ENCODE peak calls at places on chromosomes 16 and 17, in seven cellular contexts. One of them, this sample, is unnamed.

GRCh38 chr16:73232555-73233422 is 184.9 kb upstream of the ZFHX3 start:
- DNase-seq in mesendoderm: peak; percentile 68
- DNase-seq in IMR-90: peak; percentile 100
- DNase-seq in neuronal stem cell: no peak
- DNase-seq in mesenchymal stem cell: peak; percentile 87
- DNase-seq in trophoblast cell: peak; percentile 91
- DNase-seq in H1: peak; percentile 10
- DNase-seq in this sample: peak; percentile 49

GRCh38 chr17:68973098-68973929 is 18.1 kb upstream of the ABCA8 start:
- DNase-seq in mesendoderm: no peak
- DNase-seq in IMR-90: no peak
- DNase-seq in neuronal stem cell: no peak
- DNase-seq in mesenchymal stem cell: no peak
- DNase-seq in trophoblast cell: no peak
- DNase-seq in H1: no peak
- DNase-seq in this sample: no peak

GRCh38 chr16:55275869-55276268 is 48.1 kb upstream of the IRX6 start:
- DNase-seq in mesendoderm: no peak
- DNase-seq in IMR-90: no peak
- DNase-seq in neuronal stem cell: no peak
- DNase-seq in mesenchymal stem cell: no peak
- DNase-seq in trophoblast cell: no peak
- DNase-seq in H1: no peak
- DNase-seq in this sample: no peak

GRCh38 chr17:63847525-63848249 is 5.2 kb upstream of the SMARCD2 start:
- DNase-seq in mesendoderm: no peak
- DNase-seq in IMR-90: no peak
- DNase-seq in neuronal stem cell: no peak
- DNase-seq in mesenchymal stem cell: no peak
- DNase-seq in trophoblast cell: no peak
- DNase-seq in H1: no peak
- DNase-seq in this sample: no peak

GRCh38 chr17:45197108-45197507 is 24.6 kb upstream of the FMNL1 start:
- DNase-seq in mesendoderm: no peak
- DNase-seq in IMR-90: no peak
- DNase-seq in neuronal stem cell: no peak
- DNase-seq in mesenchymal stem cell: no peak
- DNase-seq in trophoblast cell: no peak
- DNase-seq in H1: no peak
- DNase-seq in this sample: no peak

GRCh38 chr17:82231562-82232321 is 2.9 kb downstream of the SLC16A3 start:
- DNase-seq in mesendoderm: peak; percentile 87
- DNase-seq in IMR-90: peak; percentile 40
- DNase-seq in neuronal stem cell: no peak
- DNase-seq in mesenchymal stem cell: peak; percentile 84
- DNase-seq in trophoblast cell: peak; percentile 79
- DNase-seq in H1: no peak
- DNase-seq in this sample: peak; percentile 90

GRCh38 chr16:78742501-78743283 is 643.2 kb downstream of the WWOX start:
- DNase-seq in mesendoderm: peak; percentile 31
- DNase-seq in IMR-90: peak; percentile 27
- DNase-seq in neuronal stem cell: no peak
- DNase-seq in mesenchymal stem cell: peak; percentile 96
- DNase-seq in trophoblast cell: peak; percentile 44
- DNase-seq in H1: no peak
- DNase-seq in this sample: no peak

GRCh38 chr17:7220593-7221280 is 999 bp downstream of the ACADVL start:
- DNase-seq in mesendoderm: peak; percentile 75
- DNase-seq in IMR-90: peak; percentile 63
- DNase-seq in neuronal stem cell: no peak
- DNase-seq in mesenchymal stem cell: peak; percentile 67
- DNase-seq in trophoblast cell: no peak
- DNase-seq in H1: no peak
- DNase-seq in this sample: peak; percentile 85

GRCh38 chr16:4052801-4053662 is 63.2 kb downstream of the ADCY9 start:
- DNase-seq in mesendoderm: no peak
- DNase-seq in IMR-90: peak; percentile 81
- DNase-seq in neuronal stem cell: no peak
- DNase-seq in mesenchymal stem cell: peak; percentile 73
- DNase-seq in trophoblast cell: peak; percentile 31
- DNase-seq in H1: no peak
- DNase-seq in this sample: no peak

GRCh38 chr17:73650617-73651200 is 6.5 kb upstream of the SDK2 start:
- DNase-seq in mesendoderm: no peak
- DNase-seq in IMR-90: no peak
- DNase-seq in neuronal stem cell: no peak
- DNase-seq in mesenchymal stem cell: no peak
- DNase-seq in trophoblast cell: no peak
- DNase-seq in H1: no peak
- DNase-seq in this sample: no peak

GRCh38 chr16:28317040-28317880 is 24.9 kb downstream of the SBK1 start:
- DNase-seq in mesendoderm: peak; percentile 71
- DNase-seq in IMR-90: peak; percentile 34
- DNase-seq in neuronal stem cell: peak; percentile 59
- DNase-seq in mesenchymal stem cell: peak; percentile 61
- DNase-seq in trophoblast cell: peak; percentile 73
- DNase-seq in H1: no peak
- DNase-seq in this sample: peak; percentile 76

GRCh38 chr16:47876494-47876893 is 279.3 kb downstream of the ABCC12 start:
- DNase-seq in mesendoderm: no peak
- DNase-seq in IMR-90: no peak
- DNase-seq in neuronal stem cell: no peak
- DNase-seq in mesenchymal stem cell: no peak
- DNase-seq in trophoblast cell: peak; percentile 53
- DNase-seq in H1: no peak
- DNase-seq in this sample: no peak

GRCh38 chr17:45722161-45722560 is 62.0 kb upstream of the CRHR1 start:
- DNase-seq in mesendoderm: peak; percentile 78
- DNase-seq in IMR-90: peak; percentile 5
- DNase-seq in neuronal stem cell: no peak
- DNase-seq in mesenchymal stem cell: peak; percentile 16
- DNase-seq in trophoblast cell: peak; percentile 36
- DNase-seq in H1: no peak
- DNase-seq in this sample: peak; percentile 89

GRCh38 chr16:19518423-19518822 is 3.5 kb downstream of the GDE1 start:
- DNase-seq in mesendoderm: no peak
- DNase-seq in IMR-90: no peak
- DNase-seq in neuronal stem cell: no peak
- DNase-seq in mesenchymal stem cell: no peak
- DNase-seq in trophoblast cell: no peak
- DNase-seq in H1: no peak
- DNase-seq in this sample: no peak
- H4K8ac ChIP-seq in mesendoderm: no peak overlapping the region
- H4K8ac ChIP-seq in IMR-90: no peak overlapping the region
- H4K8ac ChIP-seq in neuronal stem cell: no peak overlapping the region
- H4K8ac ChIP-seq in mesenchymal stem cell: no peak overlapping the region
- H4K8ac ChIP-seq in trophoblast cell: no peak overlapping the region
- H4K8ac ChIP-seq in H1: no peak overlapping the region
- H4K8ac ChIP-seq in this sample: no peak overlapping the region

DNA sequence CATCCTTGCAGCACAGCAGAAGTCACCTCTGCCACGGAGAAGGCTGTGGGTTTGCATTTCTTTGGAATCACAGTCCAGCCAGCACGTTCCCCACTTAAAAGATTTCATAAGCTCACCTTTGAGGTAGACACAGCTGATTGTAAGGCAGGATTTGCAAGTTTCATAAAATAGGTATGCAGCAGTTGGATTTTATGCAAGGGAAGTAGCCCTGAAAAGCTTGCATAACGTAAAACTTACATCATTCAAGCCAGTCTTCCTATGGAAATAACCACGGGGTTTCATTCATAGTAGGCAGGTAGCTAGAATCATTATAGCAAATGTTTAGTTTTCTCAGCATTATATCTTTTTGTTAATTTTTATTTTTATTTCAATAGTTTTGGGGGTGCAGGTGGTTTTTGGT is 49.8 kb upstream of the ARHGAP44 start:
- DNase-seq in mesendoderm: no peak
- DNase-seq in IMR-90: no peak
- DNase-seq in neuronal stem cell: no peak
- DNase-seq in mesenchymal stem cell: no peak
- DNase-seq in trophoblast cell: peak; percentile 78
- DNase-seq in H1: no peak
- DNase-seq in this sample: no peak
- H4K8ac ChIP-seq in mesendoderm: no peak overlapping the region
- H4K8ac ChIP-seq in IMR-90: no peak overlapping the region
- H4K8ac ChIP-seq in neuronal stem cell: no peak overlapping the region
- H4K8ac ChIP-seq in mesenchymal stem cell: no peak overlapping the region
- H4K8ac ChIP-seq in trophoblast cell: peak overlapping the region; percentile 15
- H4K8ac ChIP-seq in H1: no peak overlapping the region
- H4K8ac ChIP-seq in this sample: no peak overlapping the region

GRCh38 chr16:84571506-84571905 is 46.4 kb downstream of the COTL1 start:
- DNase-seq in mesendoderm: no peak
- DNase-seq in IMR-90: no peak
- DNase-seq in neuronal stem cell: no peak
- DNase-seq in mesenchymal stem cell: no peak
- DNase-seq in trophoblast cell: no peak
- DNase-seq in H1: no peak
- DNase-seq in this sample: no peak
- H4K8ac ChIP-seq in mesendoderm: no peak overlapping the region
- H4K8ac ChIP-seq in IMR-90: no peak overlapping the region
- H4K8ac ChIP-seq in neuronal stem cell: no peak overlapping the region
- H4K8ac ChIP-seq in mesenchymal stem cell: no peak overlapping the region
- H4K8ac ChIP-seq in trophoblast cell: no peak overlapping the region
- H4K8ac ChIP-seq in H1: no peak overlapping the region
- H4K8ac ChIP-seq in this sample: no peak overlapping the region

DNA sequence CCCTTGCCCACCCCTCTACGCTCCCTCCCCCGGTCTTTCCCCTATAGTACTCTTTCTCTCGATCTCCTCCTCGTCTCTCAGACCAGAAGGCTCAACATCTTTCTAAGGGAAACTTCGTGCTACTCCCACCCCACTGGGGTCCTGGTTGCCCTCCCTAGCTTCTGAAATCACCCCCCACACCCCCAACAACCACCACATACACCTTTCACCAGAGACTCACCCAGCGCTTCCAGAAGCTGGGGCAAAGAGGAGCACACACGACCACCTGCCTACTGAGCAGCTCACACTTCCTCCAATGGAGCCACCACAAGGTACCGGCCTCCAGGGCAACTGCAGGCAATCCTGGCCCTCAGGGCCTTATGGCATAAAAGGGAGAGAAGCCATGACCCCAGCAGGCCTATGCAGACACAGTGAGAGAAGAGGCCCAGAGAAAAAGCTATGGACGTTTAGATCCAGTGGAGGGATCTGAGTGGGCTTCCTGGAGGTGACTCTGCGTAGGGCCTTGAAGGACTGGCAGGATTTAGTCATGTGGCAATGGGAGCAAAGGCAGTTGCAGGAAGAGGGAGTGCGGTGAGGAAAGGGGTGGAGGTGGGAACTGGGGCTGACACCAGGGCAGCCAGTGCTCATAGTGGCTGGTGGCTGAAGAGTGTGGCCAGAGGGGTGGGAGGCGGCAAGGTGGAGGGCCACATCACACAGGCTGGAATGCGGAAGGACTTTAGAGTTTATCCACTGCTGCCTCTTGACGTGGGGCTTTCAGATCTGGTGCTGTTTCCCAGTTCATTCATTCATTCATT is 12.1 kb upstream of the TMEM92 start:
- DNase-seq in mesendoderm: no peak
- DNase-seq in IMR-90: no peak
- DNase-seq in neuronal stem cell: no peak
- DNase-seq in mesenchymal stem cell: no peak
- DNase-seq in trophoblast cell: no peak
- DNase-seq in H1: no peak
- DNase-seq in this sample: peak; percentile 35
- H4K8ac ChIP-seq in mesendoderm: no peak overlapping the region
- H4K8ac ChIP-seq in IMR-90: no peak overlapping the region
- H4K8ac ChIP-seq in neuronal stem cell: no peak overlapping the region
- H4K8ac ChIP-seq in mesenchymal stem cell: no peak overlapping the region
- H4K8ac ChIP-seq in trophoblast cell: no peak overlapping the region
- H4K8ac ChIP-seq in H1: peak overlapping the region; percentile 83
- H4K8ac ChIP-seq in this sample: no peak overlapping the region

GRCh38 chr17:74888440-74888839 is 5.0 kb downstream of the FADS6 start:
- DNase-seq in mesendoderm: no peak
- DNase-seq in IMR-90: no peak
- DNase-seq in neuronal stem cell: no peak
- DNase-seq in mesenchymal stem cell: no peak
- DNase-seq in trophoblast cell: no peak
- DNase-seq in H1: no peak
- DNase-seq in this sample: no peak
- H4K8ac ChIP-seq in mesendoderm: no peak overlapping the region
- H4K8ac ChIP-seq in IMR-90: no peak overlapping the region
- H4K8ac ChIP-seq in neuronal stem cell: no peak overlapping the region
- H4K8ac ChIP-seq in mesenchymal stem cell: no peak overlapping the region
- H4K8ac ChIP-seq in trophoblast cell: no peak overlapping the region
- H4K8ac ChIP-seq in H1: no peak overlapping the region
- H4K8ac ChIP-seq in this sample: no peak overlapping the region

GRCh38 chr16:70751593-70751992 is 49.4 kb downstream of the VAC14 start:
- DNase-seq in mesendoderm: no peak
- DNase-seq in IMR-90: no peak
- DNase-seq in neuronal stem cell: no peak
- DNase-seq in mesenchymal stem cell: no peak
- DNase-seq in trophoblast cell: no peak
- DNase-seq in H1: no peak
- DNase-seq in this sample: no peak
- H4K8ac ChIP-seq in mesendoderm: no peak overlapping the region
- H4K8ac ChIP-seq in IMR-90: peak overlapping the region; percentile 85
- H4K8ac ChIP-seq in neuronal stem cell: no peak overlapping the region
- H4K8ac ChIP-seq in mesenchymal stem cell: peak overlapping the region; percentile 97
- H4K8ac ChIP-seq in trophoblast cell: no peak overlapping the region
- H4K8ac ChIP-seq in H1: no peak overlapping the region
- H4K8ac ChIP-seq in this sample: no peak overlapping the region

GRCh38 chr16:66485361-66485760 is 58.3 kb downstream of the BEAN1 start:
- DNase-seq in mesendoderm: no peak
- DNase-seq in IMR-90: no peak
- DNase-seq in neuronal stem cell: no peak
- DNase-seq in mesenchymal stem cell: no peak
- DNase-seq in trophoblast cell: no peak
- DNase-seq in H1: no peak
- DNase-seq in this sample: no peak
- H4K8ac ChIP-seq in mesendoderm: no peak overlapping the region
- H4K8ac ChIP-seq in IMR-90: no peak overlapping the region
- H4K8ac ChIP-seq in neuronal stem cell: no peak overlapping the region
- H4K8ac ChIP-seq in mesenchymal stem cell: no peak overlapping the region
- H4K8ac ChIP-seq in trophoblast cell: no peak overlapping the region
- H4K8ac ChIP-seq in H1: no peak overlapping the region
- H4K8ac ChIP-seq in this sample: no peak overlapping the region

GRCh38 chr17:39527220-39527813 is 66.0 kb downstream of the CDK12 start:
- DNase-seq in mesendoderm: peak; percentile 67
- DNase-seq in IMR-90: no peak
- DNase-seq in neuronal stem cell: no peak
- DNase-seq in mesenchymal stem cell: peak; percentile 30
- DNase-seq in trophoblast cell: peak; percentile 48
- DNase-seq in H1: no peak
- DNase-seq in this sample: no peak
- H4K8ac ChIP-seq in mesendoderm: no peak overlapping the region
- H4K8ac ChIP-seq in IMR-90: no peak overlapping the region
- H4K8ac ChIP-seq in neuronal stem cell: no peak overlapping the region
- H4K8ac ChIP-seq in mesenchymal stem cell: no peak overlapping the region
- H4K8ac ChIP-seq in trophoblast cell: no peak overlapping the region
- H4K8ac ChIP-seq in H1: no peak overlapping the region
- H4K8ac ChIP-seq in this sample: no peak overlapping the region

This sample was measured in H9.